ENCODE peak calls at places on chromosomes 1 and 21, in seven cellular contexts. R is H54, S is Peyer's patch, B is IMR-90, H is GM12891, V is heart left ventricle, F is uterus. W is an unnamed sample.

GRCh38 chr1:56627636-56628039 is 17.5 kb upstream of the PRKAA2 start:
- DNase-seq in B (peak), H (no peak), R (no peak), S (no peak), F (no peak), V (no peak), W (no peak)

GRCh38 chr1:198948895-198949659 is 310.2 kb downstream of the PTPRC start:
- DNase-seq in F (no peak), B (no peak), V (no peak), H (no peak), S (no peak), R (no peak), W (peak)

GRCh38 chr1:2643414-2644077 is 10.7 kb upstream of the MMEL1 start:
- DNase-seq in B (no peak), H (no peak), R (no peak), V (no peak), F (no peak), S (peak), W (no peak)

GRCh38 chr1:39115271-39116110 is 89.0 kb upstream of the MACF1 start:
- DNase-seq in F (no peak), V (no peak), R (no peak), H (no peak), B (peak), S (no peak), W (no peak)

GRCh38 chr1:39266269-39266668 is 61.8 kb downstream of the MACF1 start:
- DNase-seq in R (no peak), V (no peak), B (no peak), H (no peak), S (no peak), F (no peak), W (no peak)

GRCh38 chr1:167862432-167863076 is 51.4 kb downstream of the ADCY10 start:
- DNase-seq in V (no peak), F (no peak), R (no peak), H (no peak), B (peak), S (no peak), W (no peak)

GRCh38 chr1:177925006-177925405 is 44.9 kb downstream of the SEC16B start:
- DNase-seq in B (peak), F (no peak), R (no peak), S (no peak), H (no peak), V (no peak), W (no peak)

GRCh38 chr1:226424228-226425003 is 16.5 kb upstream of the PARP1 start:
- DNase-seq in F (no peak), R (no peak), V (no peak), S (no peak), B (peak), H (no peak), W (no peak)

GRCh38 chr1:110229348-110230001 is 19.4 kb downstream of the KCNC4 start:
- DNase-seq in V (no peak), R (no peak), B (no peak), S (no peak), H (no peak), F (no peak), W (no peak)

GRCh38 chr1:150268342-150268705 is 492 bp downstream of the APH1A start:
- DNase-seq in R (peak), B (no peak), H (peak), F (no peak), S (peak), V (peak), W (peak)

GRCh38 chr1:21586926-21587601 is 77.8 kb downstream of the ALPL start:
- DNase-seq in F (peak), H (no peak), B (peak), V (peak), S (peak), R (peak), W (no peak)

GRCh38 chr21:32844653-32845443 is 73.3 kb upstream of the PAXBP1 start:
- DNase-seq in H (no peak), R (peak), V (no peak), F (no peak), B (peak), S (no peak), W (no peak)

GRCh38 chr1:172320723-172321122 is 99.8 kb upstream of the C1orf105 start:
- DNase-seq in V (peak), B (peak), H (no peak), F (no peak), R (no peak), S (no peak), W (peak)

GRCh38 chr1:65429806-65430205 is 9.3 kb downstream of the LEPR start:
- DNase-seq in B (peak), R (no peak), F (no peak), S (no peak), V (peak), H (no peak), W (no peak)

GRCh38 chr21:23809573-23809972 is 1797.7 kb downstream of the MRPL39 start:
- DNase-seq in H (no peak), B (no peak), F (no peak), R (no peak), V (no peak), S (no peak), W (no peak)

DNA sequence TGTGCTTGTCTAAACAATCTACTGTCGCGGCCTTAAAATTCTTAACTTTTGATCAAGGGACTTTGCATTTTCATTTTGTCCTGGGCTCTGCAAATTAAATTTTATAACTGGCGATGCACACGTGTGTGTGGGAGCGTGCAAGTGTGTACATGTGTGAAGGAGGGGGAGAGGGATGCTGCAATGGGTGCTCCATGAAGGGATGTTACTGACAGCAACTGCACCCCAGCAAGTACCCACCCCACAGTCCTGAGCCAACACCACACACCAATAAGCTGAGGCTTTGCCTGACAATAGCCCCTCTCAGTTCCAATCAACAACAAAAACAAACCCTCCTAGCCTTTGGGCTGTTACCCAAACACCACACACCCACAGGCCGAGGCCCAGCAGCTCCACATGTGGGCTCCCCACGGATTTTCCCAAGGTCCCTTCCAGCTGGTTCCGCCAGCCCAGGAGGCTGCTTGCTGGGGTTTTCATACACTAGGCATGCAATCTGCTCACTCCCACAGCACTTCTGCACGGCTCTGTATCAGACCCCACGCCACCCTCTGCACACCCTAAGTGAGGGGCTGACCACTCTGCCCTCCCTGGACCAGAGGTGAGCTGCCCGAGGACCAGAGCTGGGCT is 32.8 kb upstream of the IFFO2 start:
- DNase-seq in B (no peak), S (no peak), F (no peak), V (no peak), R (no peak), H (no peak), W (peak)
- TF ChIP-seq POLR2A in B (no peak), S (no peak), F (no peak), V (no peak), R (no peak), H (no peak), W (no peak)

GRCh38 chr1:45687014-45687752 is 798 bp upstream of the TMEM69 start:
- DNase-seq in V (peak), B (peak), S (peak), H (peak), F (peak), R (peak), W (peak)
- TF ChIP-seq POLR2A in V (peak), B (peak), S (peak), H (peak), F (peak), R (peak), W (peak)

GRCh38 chr21:42731264-42732032 is 78.0 kb downstream of the PDE9A start:
- DNase-seq in H (no peak), B (no peak), F (no peak), R (no peak), S (peak), V (no peak), W (peak)
- TF ChIP-seq POLR2A in H (no peak), B (no peak), F (no peak), R (no peak), S (peak), V (no peak), W (peak)

DNA sequence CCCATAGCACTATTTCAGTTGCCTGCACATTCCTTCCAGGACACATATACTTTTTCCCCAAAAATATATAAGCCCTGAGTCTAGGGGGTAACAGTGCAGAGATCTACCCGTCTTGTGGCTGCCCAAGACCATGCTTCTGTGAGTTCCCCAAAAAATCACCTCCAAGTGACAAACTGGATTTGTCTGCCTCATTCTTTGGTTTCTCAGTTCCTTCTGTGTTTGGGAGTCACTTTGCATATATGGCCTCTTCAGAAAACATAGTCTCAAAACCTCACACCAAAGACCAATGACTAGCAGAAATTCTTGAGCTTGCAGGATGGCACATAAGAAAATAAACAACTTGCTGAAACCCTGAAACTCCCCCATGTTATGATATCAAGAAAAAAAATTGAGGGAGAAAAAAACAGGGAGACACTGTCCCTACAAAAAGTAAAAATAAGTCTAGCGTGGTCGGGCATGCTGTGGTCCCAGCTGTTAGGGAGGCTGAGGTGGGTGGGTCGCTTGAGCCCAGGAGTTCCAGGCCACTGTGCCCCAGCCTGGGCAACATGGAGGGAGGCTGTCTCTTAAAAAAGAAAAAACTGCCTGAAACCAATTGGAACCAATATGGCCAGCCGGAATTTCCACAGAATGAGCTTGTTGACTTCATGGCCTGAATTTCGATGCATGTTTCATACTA is 8.0 kb downstream of the JMJD4 start:
- DNase-seq in F (no peak), V (no peak), B (no peak), R (no peak), S (no peak), H (no peak), W (no peak)
- TF ChIP-seq POLR2A in F (no peak), V (no peak), B (no peak), R (no peak), S (no peak), H (no peak), W (no peak)

DNA sequence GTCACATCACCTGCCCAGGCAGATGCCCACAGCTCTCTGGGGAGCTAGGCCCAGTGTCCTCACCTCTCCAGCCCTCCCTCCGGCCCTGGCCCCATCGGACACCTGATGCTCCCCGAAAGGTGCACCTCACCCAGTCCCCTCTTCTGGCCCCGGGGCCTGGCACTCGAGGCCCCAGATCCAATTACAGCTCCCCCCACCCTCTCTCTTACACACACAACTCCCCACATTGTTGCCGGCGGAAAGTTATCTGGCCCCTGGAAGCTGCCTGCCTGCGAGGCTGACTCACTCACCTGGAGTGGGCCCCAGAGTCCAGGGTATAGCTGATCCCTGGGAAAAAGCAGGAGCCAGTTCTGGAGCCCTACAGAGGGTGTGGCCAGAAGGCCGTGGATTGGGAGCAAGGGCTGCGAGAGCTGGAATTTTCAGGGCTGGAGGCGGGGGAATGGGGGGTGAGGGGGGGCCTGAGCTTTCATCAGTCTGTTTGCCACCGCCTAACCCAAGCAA is 1.1 kb downstream of the FBXO2 start:
- DNase-seq in B (peak), F (no peak), R (peak), H (no peak), V (no peak), S (peak), W (no peak)
- TF ChIP-seq POLR2A in B (no peak), F (no peak), R (no peak), H (no peak), V (no peak), S (no peak), W (no peak)

GRCh38 chr1:51000651-51001050 is 30.6 kb downstream of the CDKN2C start:
- DNase-seq in V (no peak), S (no peak), B (no peak), F (no peak), R (no peak), H (no peak), W (no peak)
- TF ChIP-seq POLR2A in V (no peak), S (no peak), B (no peak), F (no peak), R (no peak), H (no peak), W (no peak)

DNA sequence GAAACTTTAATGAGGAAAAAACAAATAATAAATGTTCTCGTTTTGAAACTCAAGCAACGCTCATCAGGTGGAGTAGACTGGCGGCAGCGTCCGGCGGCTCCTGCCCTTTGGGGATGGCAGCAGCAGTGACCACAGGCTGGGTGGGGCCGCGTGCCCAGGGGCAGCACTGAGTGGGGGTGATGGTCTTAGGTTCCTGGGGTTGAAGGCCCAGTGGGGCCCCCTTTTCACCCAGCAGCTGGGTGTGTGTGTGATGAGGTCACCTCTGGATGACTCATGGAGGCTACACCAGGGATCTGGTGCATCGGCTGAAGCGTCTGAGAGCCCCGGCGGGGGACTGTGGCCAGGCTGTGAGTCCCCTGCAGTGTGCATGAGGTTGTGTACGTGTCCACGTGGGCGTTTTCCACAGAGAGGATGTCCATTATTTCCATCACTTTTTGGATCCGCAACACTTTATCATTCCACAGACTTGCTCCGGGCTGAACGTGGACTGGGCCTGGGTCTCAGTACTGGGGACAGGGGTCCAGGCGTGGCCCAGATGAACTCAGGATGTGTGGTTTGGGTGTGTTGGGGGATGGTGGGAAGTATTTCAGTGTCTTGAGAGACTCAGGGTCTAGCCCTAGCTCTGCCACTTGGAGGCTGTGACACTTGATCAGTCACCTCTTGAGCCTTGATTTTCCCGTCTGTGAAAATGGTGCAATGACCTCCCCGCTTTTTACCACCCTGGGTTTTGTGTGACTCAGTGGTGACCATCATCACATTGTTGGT is 25.6 kb downstream of the LDLRAP1 start:
- DNase-seq in V (no peak), H (no peak), R (peak), F (peak), B (peak), S (no peak), W (peak)
- TF ChIP-seq POLR2A in V (no peak), H (no peak), R (no peak), F (no peak), B (no peak), S (no peak), W (no peak)

GRCh38 chr1:8349473-8349865 is 31.6 kb downstream of the SLC45A1 start:
- DNase-seq in F (peak), H (no peak), V (no peak), S (no peak), B (no peak), R (no peak), W (no peak)
- TF ChIP-seq POLR2A in F (no peak), H (no peak), V (no peak), S (no peak), B (no peak), R (no peak), W (no peak)